ENCODE peak calls at places on chromosome 22, in five cellular contexts. A is T-helper 2 cell, I is midbrain, B is nephron progenitor cell, F is fibroblast of the conjunctiva. H is an unnamed sample.

GRCh38 chr22:46390652-46391301 is 55.3 kb downstream of the TRMU start:
- DNase-seq in I (peak), F (peak), A (no peak), B (no peak), H (no peak)

GRCh38 chr22:49768077-49768476 is 59.6 kb downstream of the BRD1 start:
- DNase-seq in F (no peak), I (no peak), B (no peak), A (no peak), H (no peak)

GRCh38 chr22:40819741-40820140 is 595 bp upstream of the SLC25A17 start:
- DNase-seq in F (no peak), A (no peak), B (no peak), I (no peak), H (peak)

GRCh38 chr22:46079093-46079860 is 71.0 kb upstream of the PPARA start:
- DNase-seq in B (no peak), F (no peak), A (no peak), I (no peak), H (no peak)

GRCh38 chr22:44881624-44882023 is 128.2 kb downstream of the PHF21B start:
- DNase-seq in B (no peak), A (no peak), I (no peak), F (no peak), H (no peak)

GRCh38 chr22:17647452-17647851 is 8.9 kb downstream of the BCL2L13 start:
- DNase-seq in I (no peak), F (no peak), B (no peak), A (no peak), H (no peak)

GRCh38 chr22:40951795-40952602 is 821 bp downstream of the RBX1 start:
- DNase-seq in A (no peak), I (no peak), F (no peak), B (no peak), H (no peak)

GRCh38 chr22:28410050-28410816 is 269.4 kb downstream of the TTC28 start:
- DNase-seq in A (no peak), B (no peak), I (no peak), F (peak), H (peak)

GRCh38 chr22:29266564-29267461 is 968 bp downstream of the RHBDD3 start:
- DNase-seq in I (no peak), F (no peak), B (peak), A (no peak), H (peak)

GRCh38 chr22:49243335-49243734 is 584.3 kb downstream of the BRD1 start:
- DNase-seq in B (no peak), F (no peak), I (no peak), A (no peak), H (no peak)

GRCh38 chr22:34414467-34415440 is 494.5 kb upstream of the LARGE1 start:
- DNase-seq in F (no peak), B (peak), A (no peak), I (peak), H (peak)

GRCh38 chr22:29563652-29564460 is 10.3 kb upstream of the THOC5 start:
- DNase-seq in F (no peak), I (no peak), A (no peak), B (no peak), H (no peak)

GRCh38 chr22:30460147-30460546 is 11.7 kb downstream of the SEC14L3 start:
- DNase-seq in I (no peak), A (no peak), B (no peak), F (no peak), H (no peak)

GRCh38 chr22:36659762-36660509 is 43.6 kb downstream of the CACNG2 start:
- DNase-seq in F (peak), A (no peak), I (peak), B (no peak), H (no peak)